ENCODE peak calls at places on chromosomes 12 and 14, in eight cellular contexts. Q is kidney epithelial cell; I is activated T-helper 1 cell treated with anti-CD3 and anti-CD28 coated beads, Interleukin-12 subunit alpha, Interleukin-12 subunit beta, Interleukin-2, Interleukin-4 antibody, amounts not matched to agents 30 ng/mL and 10 ng/mL and 1 ng/mL, durations not matched to agents 14 hours and 24 hours and 36 hours; X is right atrium auricular region; A is astrocyte of the cerebellum; H is lung; E is CD8-positive, alpha-beta T cell; B is NCI-H345. R is an unnamed sample.

GRCh38 chr14:91996951-91997371 is 42.9 kb downstream of the TRIP11 start:
- DNase-seq in I (no peak), X (no peak), E (no peak), H (no peak), A (peak; percentile 78), B (peak; percentile 32), Q (peak; percentile 87), R (peak; percentile 24)

GRCh38 chr14:92584856-92585255 is 71.3 kb downstream of the RIN3 start:
- DNase-seq in A (no peak), E (no peak), H (no peak), X (no peak), I (no peak), Q (no peak), B (no peak), R (no peak)

GRCh38 chr12:24853588-24853987 is 95.3 kb downstream of the BCAT1 start:
- DNase-seq in Q (no peak), I (no peak), B (no peak), X (no peak), E (no peak), H (no peak), A (no peak), R (no peak)

GRCh38 chr14:59336078-59336477 is 129.1 kb downstream of the GPR135 start:
- DNase-seq in X (no peak), B (no peak), Q (no peak), I (no peak), A (no peak), E (no peak), H (no peak), R (no peak)

GRCh38 chr12:6827437-6827894 is 741 bp upstream of the P3H3 start:
- DNase-seq in X (peak; percentile 93), Q (no peak), E (peak; percentile 39), I (no peak), H (peak; percentile 58), A (no peak), B (peak; percentile 87), R (no peak)

GRCh38 chr14:23365353-23366162 is 586 bp upstream of the EFS start:
- DNase-seq in Q (no peak), B (no peak), E (no peak), X (no peak), A (no peak), I (no peak), H (no peak), R (no peak)

GRCh38 chr12:102824218-102824835 is 92.7 kb downstream of the PAH start:
- DNase-seq in I (no peak), E (no peak), Q (no peak), A (no peak), X (no peak), H (no peak), B (no peak), R (no peak)

GRCh38 chr14:72745546-72745945 is 148.4 kb downstream of the DPF3 start:
- DNase-seq in H (no peak), I (no peak), X (peak; percentile 21), B (no peak), A (peak; percentile 74), Q (peak; percentile 21), E (no peak), R (no peak)

GRCh38 chr14:54712371-54712998 is 145.6 kb downstream of the SAMD4A start:
- DNase-seq in B (no peak), E (no peak), I (no peak), H (no peak), Q (no peak), A (no peak), X (no peak), R (no peak)

GRCh38 chr14:75438486-75439080 is 10.8 kb downstream of the JDP2 start:
- DNase-seq in B (no peak), Q (no peak), A (no peak), X (no peak), I (no peak), H (no peak), E (no peak), R (no peak)